ENCODE peak calls at places on chromosomes 11 and 22, in nine cellular contexts. I, T, V, G, P, N, S, W and Y are unnamed samples.
A peak's percentile ranks its signal among the peaks of the same experiment; 100 is the strongest.

GRCh38 chr11:9726313-9727022 is 62.6 kb downstream of the SWAP70 start:
- ATAC-seq in V (no peak), S (peak; percentile 58), I (no peak), P (no peak), T (no peak), W (no peak), G (no peak), N (no peak), Y (no peak)

GRCh38 chr11:12224537-12224893 is 114.1 kb downstream of the MICAL2 start:
- ATAC-seq in N (peak; percentile 98), P (peak; percentile 99), T (peak; percentile 43), W (peak; percentile 97), S (peak; percentile 53), G (peak; percentile 89), I (peak; percentile 96), V (peak; percentile 59), Y (peak; percentile 98)

GRCh38 chr11:73034777-73035176 is 107.3 kb downstream of the FCHSD2 start:
- ATAC-seq in N (peak; percentile 81), V (no peak), T (no peak), I (peak; percentile 89), G (peak; percentile 62), S (no peak), W (peak; percentile 86), P (peak; percentile 88), Y (peak; percentile 87)

GRCh38 chr11:12123799-12124198 is 13.4 kb downstream of the MICAL2 start:
- ATAC-seq in V (no peak), P (no peak), T (no peak), W (no peak), N (no peak), I (no peak), G (no peak), S (no peak), Y (no peak)

GRCh38 chr11:132718711-132719641 is 813.3 kb downstream of the OPCML start:
- ATAC-seq in P (peak; percentile 90), V (no peak), N (peak; percentile 82), I (peak; percentile 90), S (peak; percentile 14), G (peak; percentile 84), W (peak; percentile 94), T (peak; percentile 35), Y (peak; percentile 93)

GRCh38 chr11:122755409-122755808 is 82.9 kb upstream of the CRTAM start:
- ATAC-seq in N (no peak), V (no peak), T (peak; percentile 95), G (no peak), S (peak; percentile 66), I (no peak), W (no peak), P (no peak), Y (no peak)

GRCh38 chr22:27825174-27825573 is 23.6 kb upstream of the MN1 start:
- ATAC-seq in P (no peak), W (peak; percentile 30), V (no peak), S (peak; percentile 27), N (no peak), T (no peak), I (no peak), G (no peak), Y (no peak)

GRCh38 chr11:72742522-72743320 is 9.5 kb downstream of the ARAP1 start:
- ATAC-seq in I (no peak), W (no peak), V (no peak), T (no peak), P (no peak), N (no peak), S (no peak), G (no peak), Y (no peak)

GRCh38 chr11:17655682-17656081 is 63.7 kb upstream of the MYOD1 start:
- ATAC-seq in T (no peak), G (no peak), S (no peak), W (no peak), I (no peak), P (no peak), N (no peak), V (no peak), Y (no peak)

GRCh38 chr11:120091121-120091520 is 46.8 kb downstream of the TRIM29 start:
- ATAC-seq in N (no peak), W (no peak), G (no peak), I (no peak), V (no peak), P (no peak), T (no peak), S (no peak), Y (no peak)

GRCh38 chr22:23183107-23183698 is 2.9 kb downstream of the BCR start:
- ATAC-seq in S (peak; percentile 9), G (no peak), I (no peak), N (no peak), T (no peak), P (no peak), V (no peak), W (no peak), Y (no peak)

GRCh38 chr22:25068701-25069100 is 116.2 kb downstream of the KIAA1671 start:
- ATAC-seq in P (peak; percentile 32), W (peak; percentile 43), I (peak; percentile 57), T (no peak), N (no peak), G (peak; percentile 9), V (no peak), S (no peak), Y (peak; percentile 15)

GRCh38 chr22:50674606-50675552 is 2.3 kb downstream of the SHANK3 start:
- ATAC-seq in I (peak; percentile 42), T (no peak), S (peak; percentile 66), N (peak; percentile 34), V (no peak), W (peak; percentile 46), G (peak; percentile 29), P (peak; percentile 7), Y (peak; percentile 26)

GRCh38 chr11:102012946-102013345 is 34.3 kb upstream of the CFAP300 start:
- ATAC-seq in T (no peak), V (no peak), I (peak; percentile 58), S (no peak), N (no peak), P (no peak), W (peak; percentile 42), G (no peak), Y (peak; percentile 26)

GRCh38 chr22:46714550-46714949 is 23.5 kb downstream of the CERK start:
- ATAC-seq in S (no peak), G (no peak), N (peak; percentile 27), P (no peak), V (peak; percentile 37), T (peak; percentile 43), W (no peak), I (no peak), Y (no peak)

GRCh38 chr11:84714316-84714780 is 912.8 kb downstream of the DLG2 start:
- ATAC-seq in I (peak; percentile 80), S (peak; percentile 92), V (peak; percentile 74), T (no peak), W (peak; percentile 85), G (peak; percentile 36), N (no peak), P (no peak), Y (no peak)

GRCh38 chr11:124961972-124962609 is 8.1 kb downstream of the CCDC15 start:
- ATAC-seq in T (peak; percentile 84), I (peak; percentile 93), S (peak; percentile 91), P (peak; percentile 69), V (peak; percentile 87), N (peak; percentile 91), G (peak; percentile 99), W (peak; percentile 98), Y (peak; percentile 80)

GRCh38 chr11:9065614-9066431 is 25.6 kb downstream of the SCUBE2 start:
- ATAC-seq in G (no peak), N (no peak), I (no peak), V (peak; percentile 18), S (no peak), W (no peak), T (no peak), P (no peak), Y (no peak)

GRCh38 chr11:95514386-95515145 is 275.0 kb downstream of the FAM76B start:
- ATAC-seq in T (no peak), P (no peak), V (no peak), S (no peak), N (no peak), G (no peak), I (no peak), W (no peak), Y (no peak)

GRCh38 chr11:113401718-113402117 is 14.1 kb downstream of the ANKK1 start:
- ATAC-seq in P (no peak), N (no peak), W (no peak), G (no peak), V (peak; percentile 96), S (peak; percentile 76), I (no peak), T (peak; percentile 87), Y (no peak)

GRCh38 chr11:10683429-10683828 is 10.1 kb downstream of the IRAG1 start:
- ATAC-seq in W (no peak), P (no peak), S (no peak), T (no peak), V (no peak), N (no peak), G (no peak), I (no peak), Y (no peak)

GRCh38 chr11:2782769-2783168 is 83.0 kb upstream of the KCNQ1OT1 start:
- ATAC-seq in W (no peak), P (no peak), I (no peak), S (no peak), N (no peak), G (no peak), V (no peak), T (no peak), Y (no peak)